ENCODE peak calls at places on chromosomes 5 and 9, in seven cellular contexts. One of them, this sample, is unnamed.
A peak's percentile ranks its signal among the peaks of the same experiment; 100 is the strongest.

GRCh38 chr5:124738751-124739559 is 7.5 kb downstream of the ZNF608 start:
- DNase-seq in fibroblast of pulmonary artery: no peak
- DNase-seq in IMR-90: no peak
- DNase-seq in aorta: no peak
- DNase-seq in fibroblast of lung: no peak
- DNase-seq in ovary: no peak
- DNase-seq in astrocyte of the spinal cord: no peak
- DNase-seq in this sample: no peak

GRCh38 chr5:91311697-91312501 is 71.2 kb downstream of the ARRDC3 start:
- DNase-seq in fibroblast of pulmonary artery: peak; percentile 99
- DNase-seq in IMR-90: peak; percentile 99
- DNase-seq in aorta: peak; percentile 91
- DNase-seq in fibroblast of lung: peak; percentile 99
- DNase-seq in ovary: peak; percentile 67
- DNase-seq in astrocyte of the spinal cord: peak; percentile 100
- DNase-seq in this sample: peak; percentile 100

GRCh38 chr5:171615201-171616001 is 170.2 kb upstream of the SMIM23 start:
- DNase-seq in fibroblast of pulmonary artery: no peak
- DNase-seq in IMR-90: no peak
- DNase-seq in aorta: no peak
- DNase-seq in fibroblast of lung: peak; percentile 47
- DNase-seq in ovary: no peak
- DNase-seq in astrocyte of the spinal cord: no peak
- DNase-seq in this sample: no peak

GRCh38 chr9:128416014-128416413 is 4.6 kb upstream of the CERCAM start:
- DNase-seq in fibroblast of pulmonary artery: no peak
- DNase-seq in IMR-90: no peak
- DNase-seq in aorta: no peak
- DNase-seq in fibroblast of lung: no peak
- DNase-seq in ovary: no peak
- DNase-seq in astrocyte of the spinal cord: no peak
- DNase-seq in this sample: no peak

GRCh38 chr5:172795401-172795977 is 24.5 kb upstream of the DUSP1 start:
- DNase-seq in fibroblast of pulmonary artery: peak; percentile 100
- DNase-seq in IMR-90: peak; percentile 99
- DNase-seq in aorta: peak; percentile 96
- DNase-seq in fibroblast of lung: peak; percentile 100
- DNase-seq in ovary: peak; percentile 99
- DNase-seq in astrocyte of the spinal cord: peak; percentile 98
- DNase-seq in this sample: peak; percentile 99

GRCh38 chr9:114787781-114788498 is 17.9 kb downstream of the TNFSF15 start:
- DNase-seq in fibroblast of pulmonary artery: no peak
- DNase-seq in IMR-90: no peak
- DNase-seq in aorta: no peak
- DNase-seq in fibroblast of lung: no peak
- DNase-seq in ovary: no peak
- DNase-seq in astrocyte of the spinal cord: no peak
- DNase-seq in this sample: no peak

GRCh38 chr5:42989198-42989597 is 50.9 kb downstream of the ANXA2R start:
- DNase-seq in fibroblast of pulmonary artery: no peak
- DNase-seq in IMR-90: no peak
- DNase-seq in aorta: no peak
- DNase-seq in fibroblast of lung: no peak
- DNase-seq in ovary: no peak
- DNase-seq in astrocyte of the spinal cord: no peak
- DNase-seq in this sample: no peak

GRCh38 chr9:121601234-121601633 is 50.2 kb upstream of the DAB2IP start:
- DNase-seq in fibroblast of pulmonary artery: peak; percentile 53
- DNase-seq in IMR-90: no peak
- DNase-seq in aorta: no peak
- DNase-seq in fibroblast of lung: peak; percentile 24
- DNase-seq in ovary: no peak
- DNase-seq in astrocyte of the spinal cord: no peak
- DNase-seq in this sample: peak; percentile 31

GRCh38 chr9:93041108-93041802 is 17.2 kb upstream of the SUSD3 start:
- DNase-seq in fibroblast of pulmonary artery: no peak
- DNase-seq in IMR-90: no peak
- DNase-seq in aorta: no peak
- DNase-seq in fibroblast of lung: no peak
- DNase-seq in ovary: no peak
- DNase-seq in astrocyte of the spinal cord: no peak
- DNase-seq in this sample: peak; percentile 12

GRCh38 chr9:84438391-84438790 is 97.8 kb upstream of the SLC28A3 start:
- DNase-seq in fibroblast of pulmonary artery: no peak
- DNase-seq in IMR-90: no peak
- DNase-seq in aorta: no peak
- DNase-seq in fibroblast of lung: no peak
- DNase-seq in ovary: no peak
- DNase-seq in astrocyte of the spinal cord: no peak
- DNase-seq in this sample: no peak

GRCh38 chr5:101785090-101785489 is 511.0 kb downstream of the SLCO4C1 start:
- DNase-seq in fibroblast of pulmonary artery: no peak
- DNase-seq in IMR-90: no peak
- DNase-seq in aorta: no peak
- DNase-seq in fibroblast of lung: no peak
- DNase-seq in ovary: no peak
- DNase-seq in astrocyte of the spinal cord: no peak
- DNase-seq in this sample: no peak

GRCh38 chr5:137891849-137892248 is 2.6 kb downstream of the PKD2L2 start:
- DNase-seq in fibroblast of pulmonary artery: no peak
- DNase-seq in IMR-90: no peak
- DNase-seq in aorta: no peak
- DNase-seq in fibroblast of lung: no peak
- DNase-seq in ovary: no peak
- DNase-seq in astrocyte of the spinal cord: no peak
- DNase-seq in this sample: no peak

GRCh38 chr9:127910613-127911205 is 6.1 kb downstream of the ST6GALNAC4 start:
- DNase-seq in fibroblast of pulmonary artery: peak; percentile 34
- DNase-seq in IMR-90: peak; percentile 47
- DNase-seq in aorta: no peak
- DNase-seq in fibroblast of lung: peak; percentile 47
- DNase-seq in ovary: no peak
- DNase-seq in astrocyte of the spinal cord: peak; percentile 38
- DNase-seq in this sample: peak; percentile 58

GRCh38 chr9:89695441-89695891 is 90.7 kb downstream of the GADD45G start:
- DNase-seq in fibroblast of pulmonary artery: no peak
- DNase-seq in IMR-90: no peak
- DNase-seq in aorta: no peak
- DNase-seq in fibroblast of lung: no peak
- DNase-seq in ovary: no peak
- DNase-seq in astrocyte of the spinal cord: no peak
- DNase-seq in this sample: no peak

GRCh38 chr9:92010705-92011536 is 60.9 kb upstream of the ROR2 start:
- DNase-seq in fibroblast of pulmonary artery: no peak
- DNase-seq in IMR-90: no peak
- DNase-seq in aorta: no peak
- DNase-seq in fibroblast of lung: peak; percentile 26
- DNase-seq in ovary: no peak
- DNase-seq in astrocyte of the spinal cord: no peak
- DNase-seq in this sample: peak; percentile 37

GRCh38 chr9:212265-212664 is 2.4 kb upstream of the DOCK8 start:
- DNase-seq in fibroblast of pulmonary artery: no peak
- DNase-seq in IMR-90: no peak
- DNase-seq in aorta: no peak
- DNase-seq in fibroblast of lung: no peak
- DNase-seq in ovary: no peak
- DNase-seq in astrocyte of the spinal cord: no peak
- DNase-seq in this sample: no peak

GRCh38 chr9:9783211-9783610 is 829.6 kb downstream of the PTPRD start:
- DNase-seq in fibroblast of pulmonary artery: no peak
- DNase-seq in IMR-90: no peak
- DNase-seq in aorta: no peak
- DNase-seq in fibroblast of lung: no peak
- DNase-seq in ovary: no peak
- DNase-seq in astrocyte of the spinal cord: no peak
- DNase-seq in this sample: no peak

GRCh38 chr5:80656425-80656824 is 1.6 kb upstream of the DHFR start:
- DNase-seq in fibroblast of pulmonary artery: no peak
- DNase-seq in IMR-90: peak; percentile 52
- DNase-seq in aorta: no peak
- DNase-seq in fibroblast of lung: no peak
- DNase-seq in ovary: no peak
- DNase-seq in astrocyte of the spinal cord: no peak
- DNase-seq in this sample: no peak

GRCh38 chr5:10759111-10759510 is 1.9 kb downstream of the DAP start:
- DNase-seq in fibroblast of pulmonary artery: no peak
- DNase-seq in IMR-90: no peak
- DNase-seq in aorta: no peak
- DNase-seq in fibroblast of lung: no peak
- DNase-seq in ovary: no peak
- DNase-seq in astrocyte of the spinal cord: no peak
- DNase-seq in this sample: no peak

DNA sequence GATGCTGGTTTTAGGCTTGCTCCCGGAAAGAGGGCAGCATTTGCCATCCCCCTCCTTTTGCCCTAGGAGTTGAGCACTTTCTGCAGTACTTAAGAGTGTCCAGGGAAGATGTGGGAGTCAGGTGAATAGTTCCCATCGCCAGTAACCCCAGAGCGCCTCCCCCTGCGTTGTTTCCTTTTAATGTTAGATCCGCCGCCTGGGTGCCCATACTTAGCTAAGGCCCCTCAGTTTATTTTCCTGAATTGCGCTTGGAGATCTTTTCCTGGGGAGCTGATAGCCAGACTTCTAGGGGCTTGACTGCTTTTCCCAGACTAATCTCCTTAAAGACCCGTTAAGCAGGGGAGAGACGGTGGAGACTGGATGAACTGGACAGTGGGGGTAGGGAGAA is 377 bp upstream of the PCDHAC2 start:
- DNase-seq in fibroblast of pulmonary artery: no peak
- DNase-seq in IMR-90: no peak
- DNase-seq in aorta: no peak
- DNase-seq in fibroblast of lung: no peak
- DNase-seq in ovary: no peak
- DNase-seq in astrocyte of the spinal cord: no peak
- DNase-seq in this sample: no peak
- H3K4me3 ChIP-seq in fibroblast of pulmonary artery: peak overlapping the region; percentile 46
- H3K4me3 ChIP-seq in IMR-90: no peak overlapping the region
- H3K4me3 ChIP-seq in aorta: peak overlapping the region; percentile 59
- H3K4me3 ChIP-seq in fibroblast of lung: peak overlapping the region; percentile 36
- H3K4me3 ChIP-seq in ovary: peak overlapping the region; percentile 50
- H3K4me3 ChIP-seq in astrocyte of the spinal cord: peak overlapping the region; percentile 37
- H3K4me3 ChIP-seq in this sample: no peak overlapping the region

GRCh38 chr5:4738298-4738697 is 401.8 kb upstream of the ADAMTS16 start:
- DNase-seq in fibroblast of pulmonary artery: no peak
- DNase-seq in IMR-90: no peak
- DNase-seq in aorta: no peak
- DNase-seq in fibroblast of lung: no peak
- DNase-seq in ovary: no peak
- DNase-seq in astrocyte of the spinal cord: no peak
- DNase-seq in this sample: no peak
- H3K4me3 ChIP-seq in fibroblast of pulmonary artery: no peak overlapping the region
- H3K4me3 ChIP-seq in IMR-90: no peak overlapping the region
- H3K4me3 ChIP-seq in aorta: no peak overlapping the region
- H3K4me3 ChIP-seq in fibroblast of lung: no peak overlapping the region
- H3K4me3 ChIP-seq in ovary: no peak overlapping the region
- H3K4me3 ChIP-seq in astrocyte of the spinal cord: no peak overlapping the region
- H3K4me3 ChIP-seq in this sample: no peak overlapping the region

DNA sequence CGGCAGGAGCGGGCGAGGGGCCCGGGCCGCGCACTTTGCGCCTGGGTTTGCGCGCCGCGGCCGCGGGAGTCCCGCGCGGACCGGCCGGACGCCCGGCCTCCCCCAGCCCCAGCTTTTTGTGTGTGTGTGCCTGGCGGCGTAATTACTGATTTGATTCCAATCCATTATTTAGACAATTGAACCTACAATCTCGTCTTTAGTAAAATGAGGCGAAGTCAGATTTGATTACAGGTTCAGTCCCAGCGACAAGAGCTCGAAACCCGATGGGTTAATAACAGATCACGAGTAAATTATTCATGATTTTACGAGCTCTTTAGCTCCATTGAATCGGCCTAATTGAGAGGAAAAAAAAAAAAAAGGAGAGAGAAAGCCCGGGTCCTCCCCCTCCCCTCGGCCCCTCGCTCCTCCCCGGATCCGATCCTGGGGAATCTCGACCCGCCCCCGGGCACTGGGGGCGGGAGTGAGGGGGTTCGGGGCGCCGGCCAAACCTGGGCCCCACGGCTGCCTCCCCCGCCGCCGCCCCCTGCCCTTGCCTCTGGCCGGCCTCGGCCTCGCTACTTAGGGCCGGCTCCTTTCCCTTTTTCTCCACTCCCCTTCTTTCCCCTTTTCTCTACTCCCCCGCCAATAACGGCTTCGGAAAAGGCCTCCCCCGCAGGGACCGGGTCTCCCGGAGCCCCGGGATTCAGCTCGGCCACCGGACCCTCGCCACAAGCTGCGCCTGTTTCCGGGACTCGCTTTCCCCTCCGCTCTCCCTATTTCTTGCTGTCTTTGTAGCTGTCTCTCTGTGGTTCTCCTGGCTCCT is 6.6 kb downstream of the LHX2 start:
- DNase-seq in fibroblast of pulmonary artery: no peak
- DNase-seq in IMR-90: no peak
- DNase-seq in aorta: no peak
- DNase-seq in fibroblast of lung: no peak
- DNase-seq in ovary: no peak
- DNase-seq in astrocyte of the spinal cord: no peak
- DNase-seq in this sample: no peak
- H3K4me3 ChIP-seq in fibroblast of pulmonary artery: peak overlapping the region; percentile 32
- H3K4me3 ChIP-seq in IMR-90: no peak overlapping the region
- H3K4me3 ChIP-seq in aorta: no peak overlapping the region
- H3K4me3 ChIP-seq in fibroblast of lung: no peak overlapping the region
- H3K4me3 ChIP-seq in ovary: no peak overlapping the region
- H3K4me3 ChIP-seq in astrocyte of the spinal cord: no peak overlapping the region
- H3K4me3 ChIP-seq in this sample: no peak overlapping the region

DNA sequence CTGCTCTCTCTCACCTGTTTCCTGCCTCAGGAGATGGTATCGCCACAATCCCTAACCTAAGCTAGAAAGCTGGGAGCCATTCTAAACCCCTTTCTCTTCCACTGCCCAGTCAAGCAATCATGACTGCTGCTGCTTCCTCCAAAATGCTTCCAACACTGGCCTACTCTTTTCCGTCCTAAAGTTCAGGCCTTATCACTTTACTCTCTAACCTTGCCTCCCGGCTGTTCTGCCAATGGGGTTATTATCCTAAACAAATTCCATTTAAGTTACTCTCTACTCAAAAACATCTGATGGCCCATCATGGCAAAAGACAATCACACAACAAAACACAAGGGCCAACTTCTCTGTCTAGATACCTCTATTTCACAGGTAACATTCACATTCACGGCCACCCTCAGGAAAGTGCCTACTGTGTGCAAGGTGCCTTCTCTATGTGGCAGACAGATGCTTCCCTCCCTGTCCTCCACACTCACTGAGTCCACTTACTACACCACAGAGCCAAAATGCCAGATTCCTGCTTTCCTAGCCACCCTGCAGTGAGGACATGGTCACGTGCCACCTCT is 168.0 kb downstream of the CDK5RAP2 start:
- DNase-seq in fibroblast of pulmonary artery: no peak
- DNase-seq in IMR-90: no peak
- DNase-seq in aorta: peak; percentile 64
- DNase-seq in fibroblast of lung: no peak
- DNase-seq in ovary: no peak
- DNase-seq in astrocyte of the spinal cord: no peak
- DNase-seq in this sample: no peak
- H3K4me3 ChIP-seq in fibroblast of pulmonary artery: no peak overlapping the region
- H3K4me3 ChIP-seq in IMR-90: no peak overlapping the region
- H3K4me3 ChIP-seq in aorta: no peak overlapping the region
- H3K4me3 ChIP-seq in fibroblast of lung: no peak overlapping the region
- H3K4me3 ChIP-seq in ovary: no peak overlapping the region
- H3K4me3 ChIP-seq in astrocyte of the spinal cord: no peak overlapping the region
- H3K4me3 ChIP-seq in this sample: no peak overlapping the region

GRCh38 chr5:61277190-61277589 is 54.9 kb upstream of the ZSWIM6 start:
- DNase-seq in fibroblast of pulmonary artery: peak; percentile 76
- DNase-seq in IMR-90: peak; percentile 64
- DNase-seq in aorta: no peak
- DNase-seq in fibroblast of lung: peak; percentile 61
- DNase-seq in ovary: no peak
- DNase-seq in astrocyte of the spinal cord: peak; percentile 63
- DNase-seq in this sample: peak; percentile 69
- H3K4me3 ChIP-seq in fibroblast of pulmonary artery: peak overlapping the region; percentile 2
- H3K4me3 ChIP-seq in IMR-90: no peak overlapping the region
- H3K4me3 ChIP-seq in aorta: no peak overlapping the region
- H3K4me3 ChIP-seq in fibroblast of lung: no peak overlapping the region
- H3K4me3 ChIP-seq in ovary: no peak overlapping the region
- H3K4me3 ChIP-seq in astrocyte of the spinal cord: no peak overlapping the region
- H3K4me3 ChIP-seq in this sample: no peak overlapping the region